ENCODE peak calls at places on chromosomes 3 and 15, in eight cellular contexts. R is ovary, Q is HCT116, M is transverse colon, X is GM12892, P is K562, Z is heart left ventricle, O is body of pancreas. H is an unnamed sample.

GRCh38 chr3:102400142-102400541 is 34.7 kb upstream of the ZPLD1 start:
- DNase-seq in X (no peak), R (no peak), P (no peak), M (no peak), Q (peak; percentile 22), Z (no peak), O (no peak), H (no peak)

GRCh38 chr15:66670698-66671580 is 31.1 kb upstream of the SMAD6 start:
- DNase-seq in R (no peak), X (no peak), M (peak; percentile 88), Z (no peak), Q (peak; percentile 76), O (peak; percentile 87), P (peak; percentile 91), H (no peak)

GRCh38 chr3:128457918-128458317 is 8.8 kb downstream of the DNAJB8 start:
- DNase-seq in Q (no peak), P (no peak), X (no peak), M (no peak), R (no peak), Z (no peak), O (no peak), H (no peak)

GRCh38 chr15:60009124-60009523 is 5.0 kb downstream of the FOXB1 start:
- DNase-seq in P (no peak), Q (no peak), X (no peak), R (no peak), M (no peak), O (no peak), Z (no peak), H (no peak)

GRCh38 chr15:67307156-67307555 is 52.6 kb downstream of the IQCH start:
- DNase-seq in O (no peak), M (no peak), Z (no peak), P (no peak), R (no peak), X (no peak), Q (no peak), H (no peak)

GRCh38 chr3:13011369-13012227 is 61.6 kb downstream of the IQSEC1 start:
- DNase-seq in X (peak; percentile 78), O (no peak), R (no peak), Q (no peak), P (peak; percentile 69), Z (no peak), M (peak; percentile 82), H (no peak)

GRCh38 chr3:131794766-131795381 is 239.9 kb downstream of the CPNE4 start:
- DNase-seq in X (no peak), R (no peak), P (peak; percentile 30), Q (peak; percentile 39), O (peak; percentile 38), M (no peak), Z (peak; percentile 24), H (peak; percentile 18)

GRCh38 chr15:67836477-67836876 is 3.4 kb downstream of the RNU6-1 start:
- DNase-seq in R (no peak), Z (no peak), X (no peak), Q (no peak), M (peak; percentile 62), P (peak; percentile 62), O (peak; percentile 62), H (peak; percentile 58)

GRCh38 chr15:97171556-97171955 is 788.9 kb upstream of the ARRDC4 start:
- DNase-seq in X (no peak), O (no peak), M (no peak), Q (no peak), P (no peak), Z (no peak), R (no peak), H (no peak)

GRCh38 chr15:77608774-77609173 is 23.9 kb downstream of the LINGO1 start:
- DNase-seq in P (peak; percentile 61), Z (no peak), X (no peak), M (no peak), R (no peak), O (no peak), Q (no peak), H (no peak)

GRCh38 chr15:63049747-63050439 is 7.3 kb downstream of the TPM1 start:
- DNase-seq in M (no peak), Z (no peak), Q (no peak), X (no peak), P (no peak), R (no peak), O (no peak), H (no peak)

GRCh38 chr15:63046927-63047760 is 4.6 kb downstream of the TPM1 start:
- DNase-seq in R (no peak), Q (no peak), M (no peak), X (no peak), Z (no peak), P (no peak), O (no peak), H (no peak)

GRCh38 chr15:63048986-63049665 is 6.6 kb downstream of the TPM1 start:
- DNase-seq in R (peak; percentile 50), O (peak; percentile 51), Q (no peak), X (no peak), M (peak; percentile 55), Z (peak; percentile 59), P (peak; percentile 57), H (no peak)

GRCh38 chr15:63047792-63048114 is 5.2 kb downstream of the TPM1 start:
- DNase-seq in O (no peak), Q (no peak), Z (no peak), X (no peak), P (no peak), M (no peak), R (no peak), H (no peak)

GRCh38 chr15:63048115-63048985 is 5.8 kb downstream of the TPM1 start:
- DNase-seq in O (peak; percentile 94), R (peak; percentile 95), Z (peak; percentile 90), X (peak; percentile 92), P (peak; percentile 95), Q (peak; percentile 70), M (peak; percentile 93), H (peak; percentile 71)
- TF ChIP-seq POLR2A in O (peak; percentile 85), R (peak; percentile 37), Z (peak; percentile 24), X (no peak), P (peak; percentile 57), Q (no peak), M (peak; percentile 80), H (peak; percentile 67)

DNA sequence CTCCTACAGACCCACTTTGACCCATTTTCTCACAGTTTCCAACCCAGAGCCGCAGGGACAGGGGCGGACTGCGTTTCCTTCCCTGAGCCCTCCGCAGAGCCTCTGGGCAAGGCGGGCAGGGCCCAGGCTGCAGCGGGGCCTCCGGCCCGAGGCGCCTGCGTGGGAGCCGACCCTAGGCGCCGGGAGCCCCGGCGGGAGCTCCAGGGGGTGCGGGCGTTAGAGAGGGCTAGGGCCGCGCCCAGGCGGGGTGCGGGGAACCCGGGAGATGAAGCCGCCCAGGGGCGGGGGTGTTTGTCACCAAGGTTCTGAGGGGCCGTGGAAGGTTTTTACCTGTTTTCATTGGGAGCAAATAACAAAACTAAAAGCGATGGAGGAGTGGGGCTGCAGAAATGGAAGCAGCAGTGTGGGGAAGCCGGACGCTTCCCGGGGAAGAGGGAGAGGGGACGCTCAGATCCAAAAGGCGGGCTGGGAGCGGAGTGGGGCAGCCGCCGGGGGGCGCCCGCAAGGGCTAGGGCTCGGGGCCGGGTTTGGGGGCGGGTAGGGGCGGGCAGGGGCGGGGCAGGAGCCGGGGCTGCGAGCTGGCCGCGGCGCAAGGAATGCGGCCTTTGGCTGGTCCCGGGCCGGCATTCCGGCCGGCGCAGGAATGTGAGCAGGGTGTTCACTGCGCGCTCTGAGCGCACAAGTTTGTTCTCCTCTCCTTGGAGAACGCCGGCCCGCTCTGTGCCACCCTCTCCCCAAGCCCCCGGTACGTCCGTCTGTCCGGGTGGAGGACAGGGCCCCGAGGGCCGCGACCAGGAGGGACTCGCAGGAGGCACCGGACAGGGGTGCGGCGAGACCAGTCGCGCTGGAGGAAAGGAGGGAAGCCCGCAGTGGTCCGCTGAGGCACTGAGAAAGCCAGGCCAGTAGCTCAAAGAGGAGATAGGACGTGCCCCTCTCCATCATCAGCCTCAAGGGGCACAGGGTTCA is 61.1 kb downstream of the AMOTL2 start:
- DNase-seq in X (no peak), R (peak; percentile 64), M (peak; percentile 63), Z (peak; percentile 75), P (peak; percentile 41), Q (no peak), O (peak; percentile 75), H (peak; percentile 65)
- TF ChIP-seq POLR2A in X (no peak), R (no peak), M (peak; percentile 65), Z (no peak), P (no peak), Q (peak; percentile 21), O (peak; percentile 76), H (peak; percentile 79)

DNA sequence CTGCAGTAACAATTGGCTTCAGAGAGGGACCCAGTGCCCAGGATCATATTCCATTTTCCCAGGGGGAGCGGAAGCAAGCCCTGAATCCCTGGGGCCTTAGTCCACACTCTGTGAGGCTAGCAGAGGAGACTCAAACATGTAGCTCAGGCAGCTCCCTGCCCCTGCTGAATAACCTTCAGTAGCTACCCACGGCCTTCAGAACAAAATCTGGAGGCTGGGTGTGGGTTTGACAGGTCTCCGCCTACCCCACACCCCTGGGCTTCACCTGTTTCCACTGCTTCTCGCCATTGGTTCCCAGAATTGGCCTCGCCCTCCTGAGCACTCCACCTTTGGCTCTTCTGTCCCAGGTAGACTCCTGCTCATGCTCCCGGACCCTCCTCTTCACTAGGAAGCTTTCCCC is 93.6 kb upstream of the ATP2B2 start:
- DNase-seq in Z (no peak), X (no peak), O (no peak), R (no peak), M (no peak), P (no peak), Q (no peak), H (no peak)
- TF ChIP-seq POLR2A in Z (no peak), X (no peak), O (no peak), R (no peak), M (no peak), P (no peak), Q (no peak), H (no peak)

GRCh38 chr3:194134231-194134756 is 1.7 kb upstream of the HES1 start:
- DNase-seq in P (no peak), M (peak; percentile 51), O (no peak), Z (peak; percentile 80), R (no peak), Q (no peak), X (peak; percentile 32), H (peak; percentile 47)

GRCh38 chr3:194132465-194133358 is 3.2 kb upstream of the HES1 start:
- DNase-seq in Q (no peak), Z (no peak), P (no peak), M (no peak), O (no peak), R (no peak), X (no peak), H (no peak)

GRCh38 chr3:194134757-194135515 is 1.0 kb upstream of the HES1 start:
- DNase-seq in O (peak; percentile 95), M (peak; percentile 93), X (peak; percentile 71), Z (peak; percentile 95), R (peak; percentile 95), P (peak; percentile 84), Q (peak; percentile 88), H (peak; percentile 97)

GRCh38 chr3:194135516-194135805 is 487 bp upstream of the HES1 start:
- DNase-seq in M (no peak), O (no peak), P (no peak), Z (no peak), X (no peak), Q (no peak), R (no peak), H (no peak)

DNA sequence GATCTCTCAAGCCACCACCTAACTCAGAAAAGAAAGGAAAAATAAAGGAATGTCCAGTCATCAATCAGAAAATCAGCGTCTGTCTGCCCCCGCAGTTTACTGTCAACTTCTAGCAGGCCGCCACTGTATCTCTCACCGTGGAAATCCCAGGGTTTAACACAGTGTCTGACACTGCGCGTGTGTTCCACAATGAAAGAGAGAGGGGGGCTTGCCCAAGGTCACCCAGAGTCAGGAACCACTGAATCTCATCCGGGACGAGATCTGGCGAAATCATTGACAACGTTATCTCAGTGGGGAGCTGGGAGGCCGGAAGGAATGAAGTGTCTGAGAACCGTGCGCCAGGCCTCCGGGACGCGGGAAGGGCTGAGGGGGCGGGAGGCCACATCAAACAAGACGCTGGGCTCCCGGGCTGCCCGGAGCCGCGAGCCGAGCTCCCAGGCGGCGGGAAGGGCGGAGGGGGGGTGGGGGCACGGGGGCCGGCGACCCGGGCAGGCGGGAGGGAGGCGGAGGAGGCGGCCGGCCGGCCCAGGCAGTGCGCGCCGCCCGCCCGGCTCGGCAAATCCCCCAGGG is 2.2 kb upstream of the HES1 start:
- DNase-seq in X (no peak), R (peak; percentile 76), Z (peak; percentile 80), Q (no peak), O (peak; percentile 66), P (peak; percentile 52), M (peak; percentile 46), H (peak; percentile 61)
- TF ChIP-seq POLR2A in X (no peak), R (no peak), Z (no peak), Q (no peak), O (no peak), P (peak; percentile 37), M (no peak), H (peak; percentile 19)